ENCODE peak calls at places on chromosomes 16 and 17, in eight cellular contexts. One of them, this sample, is unnamed.
A peak's percentile ranks its signal among the peaks of the same experiment; 100 is the strongest.

GRCh38 chr16:19644877-19645276 is 73.2 kb downstream of the KNOP1 start:
- DNase-seq in ascending aorta: peak; percentile 67
- DNase-seq in H9: no peak
- DNase-seq in pancreas: no peak
- DNase-seq in cardiac muscle cell: peak; percentile 79
- DNase-seq in mammary epithelial cell: no peak
- DNase-seq in left ventricle myocardium inferior: peak; percentile 86
- DNase-seq in body of pancreas: peak; percentile 17
- DNase-seq in this sample: no peak

GRCh38 chr17:74369221-74369620 is 1.9 kb downstream of the GPR142 start:
- DNase-seq in pancreas: no peak
- DNase-seq in mammary epithelial cell: no peak
- DNase-seq in cardiac muscle cell: no peak
- DNase-seq in left ventricle myocardium inferior: peak; percentile 62
- DNase-seq in ascending aorta: peak; percentile 73
- DNase-seq in H9: peak; percentile 82
- DNase-seq in body of pancreas: peak; percentile 41
- DNase-seq in this sample: no peak

GRCh38 chr17:37791434-37791833 is 46.6 kb upstream of the HNF1B start:
- DNase-seq in cardiac muscle cell: peak; percentile 23
- DNase-seq in mammary epithelial cell: peak; percentile 4
- DNase-seq in body of pancreas: peak; percentile 44
- DNase-seq in H9: peak; percentile 46
- DNase-seq in left ventricle myocardium inferior: no peak
- DNase-seq in ascending aorta: no peak
- DNase-seq in pancreas: no peak
- DNase-seq in this sample: no peak

GRCh38 chr17:79728908-79729471 is 1.8 kb upstream of the ENPP7 start:
- DNase-seq in H9: no peak
- DNase-seq in cardiac muscle cell: no peak
- DNase-seq in ascending aorta: no peak
- DNase-seq in mammary epithelial cell: no peak
- DNase-seq in body of pancreas: no peak
- DNase-seq in left ventricle myocardium inferior: no peak
- DNase-seq in pancreas: peak; percentile 74
- DNase-seq in this sample: no peak

GRCh38 chr17:57732062-57732461 is 13.0 kb downstream of the CCDC182 start:
- DNase-seq in pancreas: no peak
- DNase-seq in cardiac muscle cell: no peak
- DNase-seq in H9: peak; percentile 15
- DNase-seq in body of pancreas: peak; percentile 63
- DNase-seq in mammary epithelial cell: no peak
- DNase-seq in left ventricle myocardium inferior: no peak
- DNase-seq in ascending aorta: no peak
- DNase-seq in this sample: peak; percentile 25

GRCh38 chr17:21354796-21355385 is 21.3 kb upstream of the KCNJ12 start:
- DNase-seq in left ventricle myocardium inferior: no peak
- DNase-seq in body of pancreas: no peak
- DNase-seq in ascending aorta: no peak
- DNase-seq in pancreas: peak; percentile 20
- DNase-seq in mammary epithelial cell: no peak
- DNase-seq in cardiac muscle cell: no peak
- DNase-seq in H9: no peak
- DNase-seq in this sample: no peak

GRCh38 chr16:78094166-78094565 is 5.3 kb upstream of the WWOX start:
- DNase-seq in ascending aorta: no peak
- DNase-seq in left ventricle myocardium inferior: no peak
- DNase-seq in mammary epithelial cell: no peak
- DNase-seq in body of pancreas: no peak
- DNase-seq in pancreas: no peak
- DNase-seq in H9: no peak
- DNase-seq in cardiac muscle cell: no peak
- DNase-seq in this sample: no peak

GRCh38 chr16:89589241-89589926 is 13.8 kb downstream of the CPNE7 start:
- DNase-seq in pancreas: peak; percentile 47
- DNase-seq in ascending aorta: no peak
- DNase-seq in left ventricle myocardium inferior: no peak
- DNase-seq in body of pancreas: no peak
- DNase-seq in cardiac muscle cell: no peak
- DNase-seq in H9: no peak
- DNase-seq in mammary epithelial cell: no peak
- DNase-seq in this sample: no peak

GRCh38 chr17:41360291-41360995 is 9.2 kb downstream of the KRT33B start:
- DNase-seq in body of pancreas: no peak
- DNase-seq in pancreas: no peak
- DNase-seq in cardiac muscle cell: peak; percentile 77
- DNase-seq in ascending aorta: no peak
- DNase-seq in H9: no peak
- DNase-seq in mammary epithelial cell: peak; percentile 70
- DNase-seq in left ventricle myocardium inferior: no peak
- DNase-seq in this sample: peak; percentile 69

GRCh38 chr16:84359326-84359725 is 9.0 kb upstream of the ATP2C2 start:
- DNase-seq in H9: no peak
- DNase-seq in left ventricle myocardium inferior: no peak
- DNase-seq in pancreas: no peak
- DNase-seq in cardiac muscle cell: no peak
- DNase-seq in mammary epithelial cell: no peak
- DNase-seq in body of pancreas: no peak
- DNase-seq in ascending aorta: no peak
- DNase-seq in this sample: no peak

GRCh38 chr16:66107661-66108060 is 258.8 kb upstream of the CDH5 start:
- DNase-seq in pancreas: no peak
- DNase-seq in body of pancreas: no peak
- DNase-seq in mammary epithelial cell: peak; percentile 54
- DNase-seq in ascending aorta: no peak
- DNase-seq in left ventricle myocardium inferior: no peak
- DNase-seq in H9: no peak
- DNase-seq in cardiac muscle cell: peak; percentile 91
- DNase-seq in this sample: peak; percentile 23

GRCh38 chr17:37844158-37844976 is 79.8 kb upstream of the TBC1D3K start:
- DNase-seq in H9: peak; percentile 89
- DNase-seq in left ventricle myocardium inferior: peak; percentile 51
- DNase-seq in cardiac muscle cell: peak; percentile 67
- DNase-seq in pancreas: peak; percentile 69
- DNase-seq in mammary epithelial cell: peak; percentile 19
- DNase-seq in body of pancreas: peak; percentile 51
- DNase-seq in ascending aorta: peak; percentile 77
- DNase-seq in this sample: no peak

GRCh38 chr16:61823326-61823725 is 212.9 kb downstream of the CDH8 start:
- DNase-seq in body of pancreas: no peak
- DNase-seq in left ventricle myocardium inferior: no peak
- DNase-seq in cardiac muscle cell: no peak
- DNase-seq in mammary epithelial cell: no peak
- DNase-seq in H9: no peak
- DNase-seq in pancreas: no peak
- DNase-seq in ascending aorta: no peak
- DNase-seq in this sample: no peak

GRCh38 chr17:57442914-57443571 is 186.7 kb downstream of the MSI2 start:
- DNase-seq in ascending aorta: peak; percentile 77
- DNase-seq in left ventricle myocardium inferior: peak; percentile 45
- DNase-seq in cardiac muscle cell: peak; percentile 52
- DNase-seq in pancreas: no peak
- DNase-seq in mammary epithelial cell: peak; percentile 70
- DNase-seq in body of pancreas: no peak
- DNase-seq in H9: no peak
- DNase-seq in this sample: peak; percentile 64

GRCh38 chr17:70295732-70296131 is 126.4 kb downstream of the KCNJ2 start:
- DNase-seq in H9: no peak
- DNase-seq in cardiac muscle cell: no peak
- DNase-seq in pancreas: no peak
- DNase-seq in left ventricle myocardium inferior: peak; percentile 22
- DNase-seq in mammary epithelial cell: no peak
- DNase-seq in body of pancreas: no peak
- DNase-seq in ascending aorta: no peak
- DNase-seq in this sample: no peak

GRCh38 chr17:81517009-81517338 is 4.4 kb upstream of the ACTG1 start:
- DNase-seq in cardiac muscle cell: no peak
- DNase-seq in body of pancreas: no peak
- DNase-seq in mammary epithelial cell: no peak
- DNase-seq in left ventricle myocardium inferior: no peak
- DNase-seq in ascending aorta: no peak
- DNase-seq in pancreas: no peak
- DNase-seq in H9: no peak
- DNase-seq in this sample: no peak

GRCh38 chr17:81516439-81516838 is 3.8 kb upstream of the ACTG1 start:
- DNase-seq in mammary epithelial cell: no peak
- DNase-seq in ascending aorta: no peak
- DNase-seq in body of pancreas: peak; percentile 17
- DNase-seq in cardiac muscle cell: no peak
- DNase-seq in pancreas: peak; percentile 74
- DNase-seq in left ventricle myocardium inferior: no peak
- DNase-seq in H9: peak; percentile 33
- DNase-seq in this sample: no peak

GRCh38 chr17:81518785-81519283 is 6.2 kb upstream of the ACTG1 start:
- DNase-seq in mammary epithelial cell: peak; percentile 49
- DNase-seq in ascending aorta: no peak
- DNase-seq in left ventricle myocardium inferior: peak; percentile 55
- DNase-seq in H9: no peak
- DNase-seq in cardiac muscle cell: peak; percentile 34
- DNase-seq in pancreas: peak; percentile 85
- DNase-seq in body of pancreas: peak; percentile 65
- DNase-seq in this sample: peak; percentile 31

GRCh38 chr17:81518113-81518784 is 5.7 kb upstream of the ACTG1 start:
- DNase-seq in cardiac muscle cell: peak; percentile 29
- DNase-seq in left ventricle myocardium inferior: no peak
- DNase-seq in pancreas: peak; percentile 85
- DNase-seq in body of pancreas: peak; percentile 38
- DNase-seq in H9: peak; percentile 73
- DNase-seq in mammary epithelial cell: no peak
- DNase-seq in ascending aorta: no peak
- DNase-seq in this sample: no peak

GRCh38 chr17:81517339-81518112 is 4.9 kb upstream of the ACTG1 start:
- DNase-seq in body of pancreas: peak; percentile 20
- DNase-seq in cardiac muscle cell: no peak
- DNase-seq in ascending aorta: no peak
- DNase-seq in left ventricle myocardium inferior: no peak
- DNase-seq in mammary epithelial cell: no peak
- DNase-seq in pancreas: peak; percentile 71
- DNase-seq in H9: peak; percentile 70
- DNase-seq in this sample: no peak
- H3K27ac ChIP-seq in body of pancreas: no peak overlapping the region
- H3K27ac ChIP-seq in cardiac muscle cell: no peak overlapping the region
- H3K27ac ChIP-seq in ascending aorta: peak overlapping the region; percentile 100
- H3K27ac ChIP-seq in left ventricle myocardium inferior: peak overlapping the region; percentile 99
- H3K27ac ChIP-seq in mammary epithelial cell: no peak overlapping the region
- H3K27ac ChIP-seq in pancreas: no peak overlapping the region
- H3K27ac ChIP-seq in H9: no peak overlapping the region
- H3K27ac ChIP-seq in this sample: no peak overlapping the region

GRCh38 chr16:10465821-10466220 is 80.0 kb downstream of the ATF7IP2 start:
- DNase-seq in body of pancreas: no peak
- DNase-seq in left ventricle myocardium inferior: no peak
- DNase-seq in ascending aorta: no peak
- DNase-seq in H9: no peak
- DNase-seq in mammary epithelial cell: no peak
- DNase-seq in pancreas: no peak
- DNase-seq in cardiac muscle cell: no peak
- DNase-seq in this sample: no peak

GRCh38 chr16:10466313-10466712 is 80.5 kb downstream of the ATF7IP2 start:
- DNase-seq in H9: no peak
- DNase-seq in cardiac muscle cell: no peak
- DNase-seq in ascending aorta: no peak
- DNase-seq in pancreas: no peak
- DNase-seq in left ventricle myocardium inferior: no peak
- DNase-seq in mammary epithelial cell: no peak
- DNase-seq in body of pancreas: no peak
- DNase-seq in this sample: no peak

DNA sequence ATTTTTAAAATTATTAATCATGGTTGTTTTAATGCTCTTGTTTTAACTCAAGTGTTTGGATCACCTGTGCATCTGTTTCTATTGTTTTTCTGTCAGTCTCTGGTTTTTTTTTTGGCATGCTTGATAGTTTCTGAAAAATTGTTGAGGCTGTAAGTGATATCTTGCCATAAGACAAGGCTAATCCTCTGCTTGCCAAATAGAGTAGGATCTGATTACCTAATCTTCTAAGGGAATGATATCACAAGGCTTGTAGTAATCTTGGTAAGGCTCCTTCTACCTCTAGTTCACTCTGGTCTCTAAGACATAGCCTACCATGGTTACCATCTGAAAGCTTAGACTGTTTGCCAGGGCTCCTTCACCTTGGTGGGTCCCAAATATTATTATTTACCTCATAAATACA is 81.0 kb downstream of the ATF7IP2 start:
- DNase-seq in mammary epithelial cell: no peak
- DNase-seq in ascending aorta: no peak
- DNase-seq in body of pancreas: no peak
- DNase-seq in cardiac muscle cell: no peak
- DNase-seq in left ventricle myocardium inferior: no peak
- DNase-seq in pancreas: no peak
- DNase-seq in H9: no peak
- DNase-seq in this sample: no peak
- H3K27me3 ChIP-seq in mammary epithelial cell: no peaks in the 10 kb centered on the region
- H3K27me3 ChIP-seq in ascending aorta: no peaks in the 10 kb centered on the region
- H3K27me3 ChIP-seq in body of pancreas: no peaks in the 10 kb centered on the region
- H3K27me3 ChIP-seq in cardiac muscle cell: no peaks in the 10 kb centered on the region
- H3K27me3 ChIP-seq in left ventricle myocardium inferior: no peaks in the 10 kb centered on the region
- H3K27me3 ChIP-seq in pancreas: no peaks in the 10 kb centered on the region
- H3K27me3 ChIP-seq in H9: no peaks in the 10 kb centered on the region
- H3K27me3 ChIP-seq in this sample: no peaks in the 10 kb centered on the region

GRCh38 chr16:87206646-87207451 is 110.3 kb downstream of the C16orf95 start:
- DNase-seq in left ventricle myocardium inferior: peak; percentile 35
- DNase-seq in cardiac muscle cell: peak; percentile 51
- DNase-seq in ascending aorta: no peak
- DNase-seq in body of pancreas: no peak
- DNase-seq in pancreas: no peak
- DNase-seq in H9: no peak
- DNase-seq in mammary epithelial cell: peak; percentile 93
- DNase-seq in this sample: peak; percentile 95
- H3K27ac ChIP-seq in left ventricle myocardium inferior: peak overlapping the region; percentile 68
- H3K27ac ChIP-seq in cardiac muscle cell: no peak overlapping the region
- H3K27ac ChIP-seq in ascending aorta: peak overlapping the region; percentile 53
- H3K27ac ChIP-seq in body of pancreas: no peak overlapping the region
- H3K27ac ChIP-seq in pancreas: no peak overlapping the region
- H3K27ac ChIP-seq in H9: no peak overlapping the region
- H3K27ac ChIP-seq in mammary epithelial cell: peak overlapping the region; percentile 35
- H3K27ac ChIP-seq in this sample: peak overlapping the region; percentile 85

DNA sequence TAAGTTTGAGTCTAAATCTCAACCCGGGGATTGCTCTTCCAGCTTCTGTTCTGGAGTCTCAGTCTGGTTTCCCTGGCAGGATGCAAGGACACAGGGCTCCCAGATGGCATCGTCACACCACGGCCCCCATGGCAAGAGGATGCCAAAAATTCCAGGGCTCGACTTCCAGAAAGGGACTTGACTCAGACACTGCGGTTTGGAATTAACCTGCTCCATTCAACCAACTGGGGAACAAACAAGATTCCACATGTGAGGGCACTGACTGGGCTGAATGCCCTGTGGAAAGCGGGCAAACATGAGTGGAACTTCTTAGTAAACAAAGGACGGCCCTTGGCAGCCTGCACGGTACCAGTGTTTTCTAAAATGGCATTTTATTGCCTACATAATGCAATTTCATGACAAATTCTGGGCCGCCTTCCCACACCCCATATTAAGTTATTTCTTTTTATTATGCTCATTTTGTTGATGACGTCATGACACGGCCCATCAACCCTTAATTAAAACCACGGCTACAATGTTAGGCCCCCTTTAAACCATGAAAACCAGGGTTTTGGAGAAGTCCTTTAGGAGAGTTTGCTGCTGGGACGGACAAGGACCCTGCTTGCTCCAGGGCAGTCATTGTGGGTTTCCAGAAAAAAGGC is 205.4 kb downstream of the FOXL1 start:
- DNase-seq in body of pancreas: no peak
- DNase-seq in pancreas: no peak
- DNase-seq in H9: no peak
- DNase-seq in mammary epithelial cell: peak; percentile 84
- DNase-seq in cardiac muscle cell: no peak
- DNase-seq in left ventricle myocardium inferior: no peak
- DNase-seq in ascending aorta: peak; percentile 74
- DNase-seq in this sample: peak; percentile 43
- H3K27me3 ChIP-seq in body of pancreas: no peaks in the 10 kb centered on the region
- H3K27me3 ChIP-seq in pancreas: no peaks in the 10 kb centered on the region
- H3K27me3 ChIP-seq in H9: no peaks in the 10 kb centered on the region
- H3K27me3 ChIP-seq in mammary epithelial cell: no peaks in the 10 kb centered on the region
- H3K27me3 ChIP-seq in cardiac muscle cell: no peaks in the 10 kb centered on the region
- H3K27me3 ChIP-seq in left ventricle myocardium inferior: peaks cover 30% of the 10 kb centered on the region
- H3K27me3 ChIP-seq in ascending aorta: no peaks in the 10 kb centered on the region
- H3K27me3 ChIP-seq in this sample: peaks cover 5% of the 10 kb centered on the region